ENCODE peak calls at places on chromosomes 13 and 19, in six cellular contexts. Y is body of pancreas; R is CD8-positive, alpha-beta T cell; V is neural progenitor cell; F is aorta; I is naive thymus-derived CD4-positive, alpha-beta T cell. N is an unnamed sample.

GRCh38 chr19:32810452-32810851 is 59.1 kb downstream of the SLC7A9 start:
- DNase-seq in I (no peak), Y (no peak), F (no peak), R (no peak), V (no peak), N (no peak)

GRCh38 chr13:112903071-112903577 is 65.9 kb upstream of the MCF2L start:
- DNase-seq in F (no peak), Y (no peak), I (no peak), V (no peak), R (no peak), N (no peak)

GRCh38 chr13:36432106-36432544 is at the start of gene CCNA1:
- DNase-seq in Y (peak; percentile 12), R (no peak), F (peak; percentile 48), V (peak; percentile 92), I (no peak), N (no peak)

GRCh38 chr13:41313117-41313516 is 2.0 kb downstream of the NAA16 start:
- DNase-seq in R (no peak), Y (no peak), F (no peak), I (no peak), V (peak; percentile 17), N (no peak)

GRCh38 chr19:46202426-46202825 is 27.1 kb upstream of the IGFL1 start:
- DNase-seq in R (no peak), V (no peak), I (no peak), Y (no peak), F (no peak), N (no peak)

GRCh38 chr19:38433268-38433733 is at the start of gene RYR1:
- DNase-seq in I (no peak), R (peak; percentile 11), Y (no peak), V (peak; percentile 95), F (peak; percentile 81), N (peak; percentile 16)

GRCh38 chr13:114112826-114113322 is 19.5 kb downstream of the RASA3 start:
- DNase-seq in V (peak; percentile 67), I (no peak), F (peak; percentile 36), R (no peak), Y (no peak), N (no peak)

GRCh38 chr13:98014766-98015165 is 61.3 kb downstream of the IPO5 start:
- DNase-seq in Y (no peak), I (no peak), R (no peak), F (no peak), V (no peak), N (no peak)

GRCh38 chr13:110136660-110137585 is 170.0 kb downstream of the COL4A1 start:
- DNase-seq in F (no peak), V (peak; percentile 68), Y (no peak), R (no peak), I (no peak), N (no peak)

GRCh38 chr13:101515504-101515903 is 63.0 kb downstream of the ITGBL1 start:
- DNase-seq in I (no peak), Y (no peak), R (no peak), F (no peak), V (no peak), N (peak; percentile 29)

GRCh38 chr13:110379905-110380341 is 72.8 kb downstream of the COL4A2 start:
- DNase-seq in V (peak; percentile 5), R (no peak), I (no peak), F (no peak), Y (no peak), N (no peak)

GRCh38 chr13:100269837-100270236 is 180.9 kb downstream of the PCCA start:
- DNase-seq in F (peak; percentile 87), V (no peak), I (no peak), R (no peak), Y (peak; percentile 38), N (no peak)

GRCh38 chr13:91930687-91931086 is 532.3 kb downstream of the GPC5 start:
- DNase-seq in I (no peak), V (no peak), F (no peak), Y (no peak), R (no peak), N (no peak)

GRCh38 chr19:19171821-19172532 is 1.9 kb upstream of the MEF2B start:
- DNase-seq in R (no peak), F (no peak), V (no peak), I (no peak), Y (no peak), N (no peak)

GRCh38 chr13:70714993-70715392 is 606.7 kb upstream of the KLHL1 start:
- DNase-seq in R (no peak), Y (no peak), V (no peak), I (no peak), F (no peak), N (no peak)

GRCh38 chr13:104779311-104779710 is 1713.1 kb upstream of the SLC10A2 start:
- DNase-seq in I (no peak), Y (no peak), V (peak; percentile 21), R (no peak), F (no peak), N (no peak)

GRCh38 chr19:47601180-47601904 is 7.6 kb upstream of the BICRA start:
- DNase-seq in V (no peak), R (no peak), F (no peak), Y (peak; percentile 52), I (no peak), N (no peak)

GRCh38 chr19:21483589-21484170 is 21.7 kb upstream of the ZNF429 start:
- DNase-seq in F (no peak), I (peak; percentile 63), R (peak; percentile 54), V (peak; percentile 45), Y (peak; percentile 73), N (no peak)

GRCh38 chr19:12865746-12866415 is 15.4 kb downstream of the DNASE2 start:
- DNase-seq in I (no peak), F (no peak), V (peak; percentile 13), Y (no peak), R (no peak), N (no peak)

GRCh38 chr13:30565658-30566057 is 52.1 kb upstream of the USPL1 start:
- DNase-seq in V (no peak), I (no peak), Y (no peak), F (no peak), R (no peak), N (no peak)

GRCh38 chr19:40317338-40317737 is 30.9 kb downstream of the C19orf47 start:
- DNase-seq in I (no peak), V (no peak), Y (no peak), R (no peak), F (no peak), N (no peak)

GRCh38 chr19:41411682-41412265 is 14.2 kb downstream of the BCKDHA start:
- DNase-seq in Y (no peak), I (no peak), V (no peak), R (no peak), F (no peak), N (no peak)

GRCh38 chr13:59444210-59444857 is 719.4 kb downstream of the DIAPH3 start:
- DNase-seq in Y (no peak), I (no peak), V (no peak), R (no peak), F (no peak), N (no peak)

GRCh38 chr13:108929532-108929931 is 300.1 kb downstream of the MYO16 start:
- DNase-seq in R (no peak), I (no peak), V (no peak), Y (no peak), F (no peak), N (no peak)

GRCh38 chr13:30743319-30744055 is 8.1 kb downstream of the ALOX5AP start:
- DNase-seq in Y (no peak), F (peak; percentile 64), V (no peak), I (no peak), R (no peak), N (no peak)

GRCh38 chr13:80965097-80965496 is 624.2 kb upstream of the SPRY2 start:
- DNase-seq in V (no peak), Y (no peak), R (no peak), F (no peak), I (no peak), N (no peak)

GRCh38 chr19:6126335-6126974 is 9.0 kb upstream of the ACSBG2 start:
- DNase-seq in I (no peak), R (no peak), Y (no peak), F (no peak), V (peak; percentile 55), N (peak; percentile 65)

GRCh38 chr13:79782541-79783216 is 301.7 kb downstream of the NDFIP2 start:
- DNase-seq in Y (peak; percentile 42), V (peak; percentile 93), F (peak; percentile 53), I (no peak), R (no peak), N (no peak)

GRCh38 chr19:38173324-38174041 is 50.5 kb downstream of the DPF1 start:
- DNase-seq in Y (peak; percentile 27), F (peak; percentile 89), R (no peak), V (no peak), I (no peak), N (no peak)

GRCh38 chr19:15684828-15685227 is 11.9 kb downstream of the CYP4F12 start:
- DNase-seq in Y (no peak), F (no peak), R (no peak), V (no peak), I (no peak), N (no peak)

DNA sequence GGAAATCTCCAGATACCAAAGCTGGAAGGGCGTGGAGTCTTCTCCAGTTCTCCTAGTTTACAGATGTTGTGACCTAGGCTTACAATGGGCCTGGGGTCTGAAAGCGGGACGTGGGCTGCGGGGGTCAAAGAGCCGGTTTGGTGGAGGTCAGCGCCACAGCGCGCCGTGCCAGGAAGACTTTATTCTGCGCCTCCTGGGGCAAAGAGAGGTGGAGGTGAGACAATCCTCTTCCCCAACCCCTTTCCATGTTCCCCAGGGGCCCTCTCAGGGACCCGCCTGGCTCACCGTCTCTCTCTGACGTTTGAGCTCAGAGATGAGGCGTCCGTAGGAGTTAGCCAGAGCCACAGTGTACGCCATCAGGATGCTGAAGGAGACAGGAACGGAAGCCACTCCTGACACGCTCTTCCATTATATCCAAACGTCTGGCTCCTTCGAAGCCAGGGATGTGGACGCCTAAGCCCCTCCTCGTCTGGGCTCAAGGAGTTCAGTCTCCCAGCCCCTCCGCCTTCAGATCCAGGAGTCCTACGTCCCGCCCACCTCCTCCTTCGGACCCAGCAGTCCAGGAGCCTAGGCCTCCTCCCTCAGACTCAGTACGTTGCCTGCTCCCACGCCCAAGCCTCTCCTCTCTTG is 776 bp upstream of the LENG1 start:
- DNase-seq in I (no peak), F (no peak), R (no peak), Y (no peak), V (peak; percentile 59), N (peak; percentile 20)
- H3K4me1 ChIP-seq in I (peaks cover 48% of the 10 kb centered on the region), F (no peaks in the 10 kb centered on the region), R (peaks cover 63% of the 10 kb centered on the region), Y (peaks cover 48% of the 10 kb centered on the region), V (peaks cover 4% of the 10 kb centered on the region), N (peaks cover 13% of the 10 kb centered on the region)

DNA sequence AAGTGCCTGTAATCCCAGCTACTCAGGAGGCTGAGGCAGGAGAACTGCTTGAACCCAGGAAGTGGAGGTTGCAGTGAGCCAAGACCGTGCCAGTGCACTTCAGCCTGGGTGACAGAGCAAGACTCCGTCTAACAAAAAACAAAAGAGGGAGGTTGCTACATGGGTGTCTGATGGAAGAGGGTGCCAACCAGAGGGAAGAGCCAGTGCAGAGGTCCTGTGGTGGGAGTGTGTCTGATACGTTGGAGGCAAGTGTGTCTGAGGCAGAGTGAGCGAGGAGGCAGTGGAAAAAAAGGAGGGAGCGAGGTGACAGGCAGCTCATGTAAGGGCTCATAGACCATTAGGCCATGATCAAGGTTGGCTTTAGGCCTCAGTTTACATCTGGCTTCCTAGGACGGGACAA is 6.8 kb downstream of the PDE4A start:
- DNase-seq in V (no peak), F (no peak), R (no peak), I (no peak), Y (no peak), N (no peak)
- H3K4me1 ChIP-seq in V (no peaks in the 10 kb centered on the region), F (no peaks in the 10 kb centered on the region), R (peaks cover 51% of the 10 kb centered on the region), I (peaks cover 28% of the 10 kb centered on the region), Y (peaks cover 31% of the 10 kb centered on the region), N (peaks cover 37% of the 10 kb centered on the region)

GRCh38 chr19:2230029-2230531 is 6.0 kb downstream of the PLEKHJ1 start:
- DNase-seq in I (no peak), R (no peak), F (no peak), Y (no peak), V (no peak), N (no peak)
- H3K4me1 ChIP-seq in I (peaks cover 3% of the 10 kb centered on the region), R (peaks cover 10% of the 10 kb centered on the region), F (no peaks in the 10 kb centered on the region), Y (peaks cover 28% of the 10 kb centered on the region), V (peaks cover 4% of the 10 kb centered on the region), N (no peaks in the 10 kb centered on the region)

GRCh38 chr19:50794074-50794777 is 4.0 kb downstream of the ACP4 start:
- DNase-seq in R (no peak), V (no peak), I (no peak), F (no peak), Y (peak; percentile 52), N (peak; percentile 55)
- H3K4me1 ChIP-seq in R (peaks cover 2% of the 10 kb centered on the region), V (peaks cover 4% of the 10 kb centered on the region), I (no peaks in the 10 kb centered on the region), F (no peaks in the 10 kb centered on the region), Y (peaks cover 5% of the 10 kb centered on the region), N (peaks cover 11% of the 10 kb centered on the region)